ENCODE peak calls at places on chromosomes 5 and 9, in six cellular contexts. One of them, this sample, is unnamed.
A peak's percentile ranks its signal among the peaks of the same experiment; 100 is the strongest.

GRCh38 chr9:137545123-137545522 is 5.1 kb downstream of the PNPLA7 start:
- DNase-seq in ELR: no peak
- DNase-seq in hypothalamus: no peak
- DNase-seq in aorta: peak; percentile 74
- DNase-seq in RPMI7951: no peak
- DNase-seq in AML-193: no peak
- DNase-seq in this sample: no peak

GRCh38 chr5:34484591-34485228 is 171.4 kb upstream of the RAI14 start:
- DNase-seq in ELR: no peak
- DNase-seq in hypothalamus: no peak
- DNase-seq in aorta: no peak
- DNase-seq in RPMI7951: no peak
- DNase-seq in AML-193: no peak
- DNase-seq in this sample: no peak

GRCh38 chr5:148145916-148146315 is 22.4 kb upstream of the SPINK14 start:
- DNase-seq in ELR: peak; percentile 8
- DNase-seq in hypothalamus: no peak
- DNase-seq in aorta: no peak
- DNase-seq in RPMI7951: peak; percentile 15
- DNase-seq in AML-193: no peak
- DNase-seq in this sample: no peak

GRCh38 chr9:79817469-79818004 is 245.8 kb downstream of the TLE4 start:
- DNase-seq in ELR: no peak
- DNase-seq in hypothalamus: peak; percentile 26
- DNase-seq in aorta: peak; percentile 54
- DNase-seq in RPMI7951: peak; percentile 23
- DNase-seq in AML-193: no peak
- DNase-seq in this sample: no peak

GRCh38 chr5:147690595-147690994 is 91.9 kb downstream of the JAKMIP2 start:
- DNase-seq in ELR: peak; percentile 19
- DNase-seq in hypothalamus: no peak
- DNase-seq in aorta: no peak
- DNase-seq in RPMI7951: no peak
- DNase-seq in AML-193: no peak
- DNase-seq in this sample: no peak

GRCh38 chr5:98524796-98525195 is 248.7 kb upstream of the RGMB start:
- DNase-seq in ELR: no peak
- DNase-seq in hypothalamus: no peak
- DNase-seq in aorta: no peak
- DNase-seq in RPMI7951: no peak
- DNase-seq in AML-193: no peak
- DNase-seq in this sample: no peak

GRCh38 chr5:152140391-152140790 is 215.7 kb upstream of the GLRA1 start:
- DNase-seq in ELR: no peak
- DNase-seq in hypothalamus: no peak
- DNase-seq in aorta: no peak
- DNase-seq in RPMI7951: no peak
- DNase-seq in AML-193: no peak
- DNase-seq in this sample: no peak

GRCh38 chr9:134231330-134231745 is 67.0 kb upstream of the RNU6ATAC start:
- DNase-seq in ELR: no peak
- DNase-seq in hypothalamus: no peak
- DNase-seq in aorta: no peak
- DNase-seq in RPMI7951: no peak
- DNase-seq in AML-193: no peak
- DNase-seq in this sample: no peak

GRCh38 chr9:121814594-121814993 is 163.2 kb downstream of the DAB2IP start:
- DNase-seq in ELR: no peak
- DNase-seq in hypothalamus: no peak
- DNase-seq in aorta: no peak
- DNase-seq in RPMI7951: no peak
- DNase-seq in AML-193: no peak
- DNase-seq in this sample: no peak

GRCh38 chr5:41763537-41763936 is 106.7 kb downstream of the OXCT1 start:
- DNase-seq in ELR: no peak
- DNase-seq in hypothalamus: no peak
- DNase-seq in aorta: no peak
- DNase-seq in RPMI7951: no peak
- DNase-seq in AML-193: no peak
- DNase-seq in this sample: no peak

GRCh38 chr9:107276966-107277710 is 5.9 kb upstream of the RAD23B start:
- DNase-seq in ELR: peak; percentile 59
- DNase-seq in hypothalamus: no peak
- DNase-seq in aorta: no peak
- DNase-seq in RPMI7951: peak; percentile 25
- DNase-seq in AML-193: no peak
- DNase-seq in this sample: no peak

GRCh38 chr5:60675286-60675685 is 24.7 kb downstream of the DEPDC1B start:
- DNase-seq in ELR: no peak
- DNase-seq in hypothalamus: no peak
- DNase-seq in aorta: no peak
- DNase-seq in RPMI7951: no peak
- DNase-seq in AML-193: no peak
- DNase-seq in this sample: no peak

GRCh38 chr5:113487779-113488644 is at the start of gene MCC:
- DNase-seq in ELR: peak; percentile 82
- DNase-seq in hypothalamus: peak; percentile 18
- DNase-seq in aorta: peak; percentile 83
- DNase-seq in RPMI7951: peak; percentile 70
- DNase-seq in AML-193: no peak
- DNase-seq in this sample: peak; percentile 34

GRCh38 chr9:84170521-84171141 is 169.9 kb downstream of the SLC28A3 start:
- DNase-seq in ELR: peak; percentile 96
- DNase-seq in hypothalamus: no peak
- DNase-seq in aorta: peak; percentile 86
- DNase-seq in RPMI7951: peak; percentile 96
- DNase-seq in AML-193: no peak
- DNase-seq in this sample: no peak

GRCh38 chr5:145178667-145179523 is 656.2 kb downstream of the PRELID2 start:
- DNase-seq in ELR: no peak
- DNase-seq in hypothalamus: no peak
- DNase-seq in aorta: no peak
- DNase-seq in RPMI7951: no peak
- DNase-seq in AML-193: no peak
- DNase-seq in this sample: no peak

GRCh38 chr5:34660444-34660843 is 4.3 kb downstream of the RAI14 start:
- DNase-seq in ELR: peak; percentile 91
- DNase-seq in hypothalamus: no peak
- DNase-seq in aorta: no peak
- DNase-seq in RPMI7951: peak; percentile 47
- DNase-seq in AML-193: no peak
- DNase-seq in this sample: no peak

GRCh38 chr5:40603378-40603777 is 76.3 kb upstream of the PTGER4 start:
- DNase-seq in ELR: peak; percentile 40
- DNase-seq in hypothalamus: no peak
- DNase-seq in aorta: no peak
- DNase-seq in RPMI7951: peak; percentile 39
- DNase-seq in AML-193: no peak
- DNase-seq in this sample: no peak

GRCh38 chr9:133991964-133992779 is at the start of gene VAV2:
- DNase-seq in ELR: peak; percentile 78
- DNase-seq in hypothalamus: no peak
- DNase-seq in aorta: peak; percentile 76
- DNase-seq in RPMI7951: peak; percentile 79
- DNase-seq in AML-193: peak; percentile 64
- DNase-seq in this sample: no peak

GRCh38 chr9:14132798-14133197 is 181.1 kb downstream of the NFIB start:
- DNase-seq in ELR: no peak
- DNase-seq in hypothalamus: no peak
- DNase-seq in aorta: no peak
- DNase-seq in RPMI7951: no peak
- DNase-seq in AML-193: no peak
- DNase-seq in this sample: no peak

GRCh38 chr5:179313849-179314521 is 31.3 kb downstream of the ADAMTS2 start:
- DNase-seq in ELR: peak; percentile 79
- DNase-seq in hypothalamus: peak; percentile 23
- DNase-seq in aorta: peak; percentile 92
- DNase-seq in RPMI7951: peak; percentile 58
- DNase-seq in AML-193: no peak
- DNase-seq in this sample: no peak

This sample was measured in naive thymus-derived CD4-positive, alpha-beta T cell.